ENCODE peak calls at places on chromosomes 4 and X, in eight cellular contexts. One of them, this sample, is unnamed.

GRCh38 chr4:98603683-98604573 is 54.5 kb downstream of the TSPAN5 start:
- DNase-seq in heart right ventricle: no peak
- DNase-seq in AG04449: no peak
- DNase-seq in GM13977: no peak
- DNase-seq in testis: no peak
- DNase-seq in nephron progenitor cell: no peak
- DNase-seq in HFFc6: peak
- DNase-seq in progenitor cell of endocrine pancreas: no peak
- DNase-seq in this sample: no peak

GRCh38 chrX:19303216-19303880 is 40.4 kb upstream of the PDHA1 start:
- DNase-seq in heart right ventricle: peak
- DNase-seq in AG04449: peak
- DNase-seq in GM13977: no peak
- DNase-seq in testis: no peak
- DNase-seq in nephron progenitor cell: no peak
- DNase-seq in HFFc6: peak
- DNase-seq in progenitor cell of endocrine pancreas: no peak
- DNase-seq in this sample: no peak

GRCh38 chr4:8132947-8133705 is 25.5 kb downstream of the ABLIM2 start:
- DNase-seq in heart right ventricle: no peak
- DNase-seq in AG04449: no peak
- DNase-seq in GM13977: no peak
- DNase-seq in testis: peak
- DNase-seq in nephron progenitor cell: no peak
- DNase-seq in HFFc6: no peak
- DNase-seq in progenitor cell of endocrine pancreas: no peak
- DNase-seq in this sample: no peak

GRCh38 chr4:158850800-158851644 is 82.2 kb downstream of the FNIP2 start:
- DNase-seq in heart right ventricle: no peak
- DNase-seq in AG04449: no peak
- DNase-seq in GM13977: peak
- DNase-seq in testis: no peak
- DNase-seq in nephron progenitor cell: no peak
- DNase-seq in HFFc6: peak
- DNase-seq in progenitor cell of endocrine pancreas: no peak
- DNase-seq in this sample: no peak

GRCh38 chr4:71593306-71593705 is 190.6 kb downstream of the GC start:
- DNase-seq in heart right ventricle: no peak
- DNase-seq in AG04449: no peak
- DNase-seq in GM13977: no peak
- DNase-seq in testis: no peak
- DNase-seq in nephron progenitor cell: no peak
- DNase-seq in HFFc6: no peak
- DNase-seq in progenitor cell of endocrine pancreas: no peak
- DNase-seq in this sample: no peak

GRCh38 chr4:26050212-26050643 is 136.2 kb downstream of the SMIM20 start:
- DNase-seq in heart right ventricle: peak
- DNase-seq in AG04449: no peak
- DNase-seq in GM13977: no peak
- DNase-seq in testis: no peak
- DNase-seq in nephron progenitor cell: no peak
- DNase-seq in HFFc6: no peak
- DNase-seq in progenitor cell of endocrine pancreas: no peak
- DNase-seq in this sample: no peak

GRCh38 chrX:44183329-44183728 is 160.1 kb downstream of the EFHC2 start:
- DNase-seq in heart right ventricle: no peak
- DNase-seq in AG04449: no peak
- DNase-seq in GM13977: no peak
- DNase-seq in testis: no peak
- DNase-seq in nephron progenitor cell: no peak
- DNase-seq in HFFc6: no peak
- DNase-seq in progenitor cell of endocrine pancreas: no peak
- DNase-seq in this sample: no peak

GRCh38 chr4:148311493-148311892 is 130.7 kb downstream of the NR3C2 start:
- DNase-seq in heart right ventricle: no peak
- DNase-seq in AG04449: no peak
- DNase-seq in GM13977: no peak
- DNase-seq in testis: no peak
- DNase-seq in nephron progenitor cell: no peak
- DNase-seq in HFFc6: no peak
- DNase-seq in progenitor cell of endocrine pancreas: no peak
- DNase-seq in this sample: no peak

GRCh38 chr4:168070903-168071302 is 21.4 kb upstream of the ANXA10 start:
- DNase-seq in heart right ventricle: no peak
- DNase-seq in AG04449: no peak
- DNase-seq in GM13977: no peak
- DNase-seq in testis: no peak
- DNase-seq in nephron progenitor cell: no peak
- DNase-seq in HFFc6: no peak
- DNase-seq in progenitor cell of endocrine pancreas: no peak
- DNase-seq in this sample: no peak

GRCh38 chrX:153386097-153386496 is 15.1 kb downstream of the PNMA6E start:
- DNase-seq in heart right ventricle: no peak
- DNase-seq in AG04449: no peak
- DNase-seq in GM13977: no peak
- DNase-seq in testis: no peak
- DNase-seq in nephron progenitor cell: no peak
- DNase-seq in HFFc6: no peak
- DNase-seq in progenitor cell of endocrine pancreas: no peak
- DNase-seq in this sample: no peak

GRCh38 chrX:63581906-63582305 is 203.1 kb downstream of the ARHGEF9 start:
- DNase-seq in heart right ventricle: no peak
- DNase-seq in AG04449: no peak
- DNase-seq in GM13977: no peak
- DNase-seq in testis: no peak
- DNase-seq in nephron progenitor cell: no peak
- DNase-seq in HFFc6: no peak
- DNase-seq in progenitor cell of endocrine pancreas: no peak
- DNase-seq in this sample: no peak

GRCh38 chr4:163654621-163655020 is 160.1 kb downstream of the TMA16 start:
- DNase-seq in heart right ventricle: no peak
- DNase-seq in AG04449: no peak
- DNase-seq in GM13977: no peak
- DNase-seq in testis: no peak
- DNase-seq in nephron progenitor cell: no peak
- DNase-seq in HFFc6: no peak
- DNase-seq in progenitor cell of endocrine pancreas: no peak
- DNase-seq in this sample: no peak

GRCh38 chr4:61994036-61994435 is 793.9 kb downstream of the ADGRL3 start:
- DNase-seq in heart right ventricle: no peak
- DNase-seq in AG04449: no peak
- DNase-seq in GM13977: no peak
- DNase-seq in testis: no peak
- DNase-seq in nephron progenitor cell: no peak
- DNase-seq in HFFc6: no peak
- DNase-seq in progenitor cell of endocrine pancreas: no peak
- DNase-seq in this sample: no peak

GRCh38 chr4:149896428-149896827 is 80.8 kb upstream of the IQCM start:
- DNase-seq in heart right ventricle: no peak
- DNase-seq in AG04449: no peak
- DNase-seq in GM13977: no peak
- DNase-seq in testis: peak
- DNase-seq in nephron progenitor cell: peak
- DNase-seq in HFFc6: peak
- DNase-seq in progenitor cell of endocrine pancreas: no peak
- DNase-seq in this sample: no peak

GRCh38 chr4:153383131-153383530 is 38.6 kb downstream of the MND1 start:
- DNase-seq in heart right ventricle: no peak
- DNase-seq in AG04449: no peak
- DNase-seq in GM13977: no peak
- DNase-seq in testis: no peak
- DNase-seq in nephron progenitor cell: no peak
- DNase-seq in HFFc6: no peak
- DNase-seq in progenitor cell of endocrine pancreas: no peak
- DNase-seq in this sample: no peak

GRCh38 chr4:42399393-42399792 is 2.1 kb downstream of the SHISA3 start:
- DNase-seq in heart right ventricle: no peak
- DNase-seq in AG04449: no peak
- DNase-seq in GM13977: no peak
- DNase-seq in testis: no peak
- DNase-seq in nephron progenitor cell: peak
- DNase-seq in HFFc6: no peak
- DNase-seq in progenitor cell of endocrine pancreas: no peak
- DNase-seq in this sample: no peak

GRCh38 chr4:85127653-85128052 is 161.2 kb upstream of the WDFY3 start:
- DNase-seq in heart right ventricle: no peak
- DNase-seq in AG04449: no peak
- DNase-seq in GM13977: peak
- DNase-seq in testis: peak
- DNase-seq in nephron progenitor cell: peak
- DNase-seq in HFFc6: peak
- DNase-seq in progenitor cell of endocrine pancreas: no peak
- DNase-seq in this sample: no peak

GRCh38 chrX:51608766-51609165 is 9.9 kb downstream of the CENPVL3 start:
- DNase-seq in heart right ventricle: no peak
- DNase-seq in AG04449: no peak
- DNase-seq in GM13977: no peak
- DNase-seq in testis: no peak
- DNase-seq in nephron progenitor cell: no peak
- DNase-seq in HFFc6: peak
- DNase-seq in progenitor cell of endocrine pancreas: no peak
- DNase-seq in this sample: no peak

GRCh38 chrX:136529795-136530194 is 2.2 kb upstream of the VGLL1 start:
- DNase-seq in heart right ventricle: no peak
- DNase-seq in AG04449: no peak
- DNase-seq in GM13977: no peak
- DNase-seq in testis: peak
- DNase-seq in nephron progenitor cell: no peak
- DNase-seq in HFFc6: no peak
- DNase-seq in progenitor cell of endocrine pancreas: no peak
- DNase-seq in this sample: no peak

GRCh38 chrX:118221733-118222132 is 105.1 kb upstream of the KLHL13 start:
- DNase-seq in heart right ventricle: no peak
- DNase-seq in AG04449: no peak
- DNase-seq in GM13977: no peak
- DNase-seq in testis: no peak
- DNase-seq in nephron progenitor cell: no peak
- DNase-seq in HFFc6: no peak
- DNase-seq in progenitor cell of endocrine pancreas: no peak
- DNase-seq in this sample: no peak

GRCh38 chr4:177554966-177555574 is 112.8 kb upstream of the AGA start:
- DNase-seq in heart right ventricle: peak
- DNase-seq in AG04449: no peak
- DNase-seq in GM13977: peak
- DNase-seq in testis: no peak
- DNase-seq in nephron progenitor cell: peak
- DNase-seq in HFFc6: peak
- DNase-seq in progenitor cell of endocrine pancreas: no peak
- DNase-seq in this sample: no peak

GRCh38 chr4:181564616-181565015 is 678.6 kb upstream of the TENM3 start:
- DNase-seq in heart right ventricle: no peak
- DNase-seq in AG04449: no peak
- DNase-seq in GM13977: no peak
- DNase-seq in testis: no peak
- DNase-seq in nephron progenitor cell: no peak
- DNase-seq in HFFc6: no peak
- DNase-seq in progenitor cell of endocrine pancreas: no peak
- DNase-seq in this sample: no peak

GRCh38 chr4:181566490-181566889 is 676.7 kb upstream of the TENM3 start:
- DNase-seq in heart right ventricle: peak
- DNase-seq in AG04449: peak
- DNase-seq in GM13977: no peak
- DNase-seq in testis: no peak
- DNase-seq in nephron progenitor cell: no peak
- DNase-seq in HFFc6: no peak
- DNase-seq in progenitor cell of endocrine pancreas: no peak
- DNase-seq in this sample: no peak

DNA sequence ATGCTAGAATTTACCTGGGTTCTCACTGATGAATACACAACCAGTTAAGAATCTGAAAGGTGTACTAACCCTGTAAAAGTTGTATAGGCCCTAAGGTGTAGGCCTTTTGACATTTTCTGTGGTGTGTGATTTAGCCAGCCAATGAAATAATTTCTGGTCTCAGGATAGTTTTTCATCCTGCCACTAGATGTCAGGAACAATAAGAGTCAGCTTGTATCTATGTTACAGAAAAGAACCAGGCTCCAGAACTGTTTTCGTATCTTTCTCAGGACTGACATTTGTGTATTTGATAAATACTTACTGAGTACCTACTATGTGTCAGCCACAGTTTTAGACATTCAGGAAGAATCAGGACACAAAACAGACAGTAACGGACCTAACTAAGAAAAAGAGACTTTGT is 673.6 kb upstream of the TENM3 start:
- DNase-seq in heart right ventricle: no peak
- DNase-seq in AG04449: peak
- DNase-seq in GM13977: peak
- DNase-seq in testis: no peak
- DNase-seq in nephron progenitor cell: no peak
- DNase-seq in HFFc6: peak
- DNase-seq in progenitor cell of endocrine pancreas: no peak
- DNase-seq in this sample: no peak
- TF ChIP-seq CTCF in heart right ventricle: peak
- TF ChIP-seq CTCF in AG04449: peak
- TF ChIP-seq CTCF in GM13977: peak
- TF ChIP-seq CTCF in testis: peak
- TF ChIP-seq CTCF in nephron progenitor cell: peak
- TF ChIP-seq CTCF in HFFc6: peak
- TF ChIP-seq CTCF in progenitor cell of endocrine pancreas: peak
- TF ChIP-seq CTCF in this sample: peak

GRCh38 chr4:81913427-81913878 is 441.7 kb upstream of the RASGEF1B start:
- DNase-seq in heart right ventricle: peak
- DNase-seq in AG04449: no peak
- DNase-seq in GM13977: peak
- DNase-seq in testis: peak
- DNase-seq in nephron progenitor cell: peak
- DNase-seq in HFFc6: no peak
- DNase-seq in progenitor cell of endocrine pancreas: peak
- DNase-seq in this sample: no peak
- TF ChIP-seq CTCF in heart right ventricle: peak
- TF ChIP-seq CTCF in AG04449: peak
- TF ChIP-seq CTCF in GM13977: peak
- TF ChIP-seq CTCF in testis: no peak
- TF ChIP-seq CTCF in nephron progenitor cell: peak
- TF ChIP-seq CTCF in HFFc6: peak
- TF ChIP-seq CTCF in progenitor cell of endocrine pancreas: peak
- TF ChIP-seq CTCF in this sample: peak

GRCh38 chr4:186936496-186937375 is 213.1 kb upstream of the FAT1 start:
- DNase-seq in heart right ventricle: no peak
- DNase-seq in AG04449: no peak
- DNase-seq in GM13977: no peak
- DNase-seq in testis: no peak
- DNase-seq in nephron progenitor cell: no peak
- DNase-seq in HFFc6: peak
- DNase-seq in progenitor cell of endocrine pancreas: no peak
- DNase-seq in this sample: no peak
- TF ChIP-seq CTCF in heart right ventricle: no peak
- TF ChIP-seq CTCF in AG04449: peak
- TF ChIP-seq CTCF in GM13977: no peak
- TF ChIP-seq CTCF in testis: no peak
- TF ChIP-seq CTCF in nephron progenitor cell: no peak
- TF ChIP-seq CTCF in HFFc6: peak
- TF ChIP-seq CTCF in progenitor cell of endocrine pancreas: peak
- TF ChIP-seq CTCF in this sample: no peak

DNA sequence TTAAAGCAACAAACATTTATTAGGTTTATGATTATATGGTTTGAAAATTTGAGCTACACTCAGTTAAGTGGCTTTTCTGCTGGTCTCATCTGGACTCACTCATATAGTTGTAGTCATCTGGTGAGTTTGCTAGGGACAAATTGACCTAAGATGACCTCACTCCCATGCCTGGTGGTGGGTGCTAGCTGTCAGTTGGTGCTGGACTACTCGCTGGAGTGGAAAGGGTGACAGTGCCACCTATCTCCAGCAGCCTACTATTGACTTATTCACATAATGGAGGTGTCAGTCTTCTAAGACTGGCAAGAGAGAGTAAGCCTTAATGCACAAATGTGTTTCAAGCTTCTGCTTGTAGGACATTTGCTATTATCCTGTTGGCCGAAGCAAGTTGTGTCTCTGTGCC is 88.2 kb downstream of the TASL start:
- DNase-seq in heart right ventricle: no peak
- DNase-seq in AG04449: no peak
- DNase-seq in GM13977: no peak
- DNase-seq in testis: peak
- DNase-seq in nephron progenitor cell: no peak
- DNase-seq in HFFc6: no peak
- DNase-seq in progenitor cell of endocrine pancreas: no peak
- DNase-seq in this sample: no peak
- TF ChIP-seq CTCF in heart right ventricle: no peak
- TF ChIP-seq CTCF in AG04449: no peak
- TF ChIP-seq CTCF in GM13977: no peak
- TF ChIP-seq CTCF in testis: no peak
- TF ChIP-seq CTCF in nephron progenitor cell: no peak
- TF ChIP-seq CTCF in HFFc6: no peak
- TF ChIP-seq CTCF in progenitor cell of endocrine pancreas: no peak
- TF ChIP-seq CTCF in this sample: no peak